ENCODE peak calls at places on chromosome X, in eight cellular contexts. C, M, W, R, L, N, B and D are unnamed samples.

GRCh38 chrX:19334945-19335626 is 8.6 kb upstream of the PDHA1 start:
- DNase-seq in L (no peak), B (no peak), M (no peak), R (peak), N (peak), W (no peak), C (no peak), D (no peak)

GRCh38 chrX:45472968-45473367 is 272.3 kb upstream of the DIPK2B start:
- DNase-seq in N (no peak), L (no peak), W (peak), M (no peak), C (no peak), B (no peak), R (peak), D (peak)

GRCh38 chrX:45006002-45006800 is 133.2 kb downstream of the KDM6A start:
- DNase-seq in N (no peak), M (no peak), R (peak), L (no peak), B (no peak), W (no peak), C (no peak), D (no peak)

GRCh38 chrX:12292996-12293765 is 154.9 kb downstream of the FRMPD4 start:
- DNase-seq in R (no peak), N (no peak), L (no peak), C (no peak), M (no peak), W (peak), B (no peak), D (no peak)

GRCh38 chrX:35291013-35291412 is 348.4 kb downstream of the FAM47B start:
- DNase-seq in B (no peak), N (no peak), M (no peak), W (no peak), L (no peak), R (no peak), C (no peak), D (no peak)

GRCh38 chrX:130801901-130802300 is 101.1 kb downstream of the ENOX2 start:
- DNase-seq in B (no peak), C (no peak), W (no peak), M (no peak), R (peak), N (no peak), L (no peak), D (no peak)

GRCh38 chrX:118272237-118272636 is 73.7 kb upstream of the WDR44 start:
- DNase-seq in L (no peak), W (no peak), R (peak), C (no peak), N (no peak), M (no peak), B (no peak), D (no peak)

GRCh38 chrX:149860445-149860844 is 20.5 kb upstream of the MAGEA8 start:
- DNase-seq in C (no peak), L (no peak), W (no peak), N (no peak), B (no peak), R (no peak), M (no peak), D (no peak)

GRCh38 chrX:33339219-33339618 is 127.9 kb upstream of the DMD start:
- DNase-seq in C (no peak), N (peak), M (no peak), L (no peak), W (no peak), R (peak), B (no peak), D (no peak)

GRCh38 chrX:30219372-30219771 is 4.0 kb downstream of the MAGEB2 start:
- DNase-seq in M (no peak), N (no peak), W (no peak), B (no peak), C (no peak), L (no peak), R (no peak), D (no peak)

GRCh38 chrX:113726898-113727297 is 857.0 kb upstream of the HTR2C start:
- DNase-seq in B (no peak), C (no peak), M (no peak), L (no peak), N (no peak), R (no peak), W (no peak), D (no peak)

GRCh38 chrX:55907968-55908607 is 190.5 kb downstream of the RRAGB start:
- DNase-seq in C (peak), R (peak), N (peak), L (peak), M (no peak), W (no peak), B (no peak), D (no peak)

GRCh38 chrX:118974088-118974907 is at the start of gene LONRF3:
- DNase-seq in L (peak), B (peak), W (no peak), C (peak), R (peak), N (peak), M (peak), D (no peak)

GRCh38 chrX:134377537-134377936 is 82.4 kb upstream of the HPRT1 start:
- DNase-seq in W (peak), M (no peak), B (no peak), L (peak), C (no peak), R (peak), N (peak), D (no peak)

GRCh38 chrX:155218777-155219176 is 2.5 kb downstream of the VBP1 start:
- DNase-seq in R (no peak), C (no peak), M (no peak), B (no peak), L (no peak), W (no peak), N (no peak), D (no peak)

GRCh38 chrX:19924285-19924684 is 36.9 kb upstream of the SH3KBP1 start:
- DNase-seq in N (no peak), L (no peak), B (no peak), W (no peak), M (no peak), C (no peak), R (peak), D (no peak)

GRCh38 chrX:39652336-39652735 is 445.4 kb downstream of the BCOR start:
- DNase-seq in C (no peak), L (no peak), M (no peak), B (no peak), W (no peak), N (peak), R (peak), D (no peak)

GRCh38 chrX:138723301-138723700 is 11.8 kb upstream of the FGF13 start:
- DNase-seq in L (no peak), W (no peak), M (no peak), C (no peak), R (no peak), B (no peak), N (no peak), D (no peak)

GRCh38 chrX:116801943-116802342 is 339.2 kb upstream of the CT83 start:
- DNase-seq in W (no peak), L (no peak), N (no peak), C (no peak), M (no peak), R (no peak), B (no peak), D (no peak)

GRCh38 chrX:9072281-9072680 is 38.4 kb upstream of the FAM9B start:
- DNase-seq in R (no peak), W (peak), C (no peak), M (no peak), L (no peak), N (no peak), B (no peak), D (peak)

GRCh38 chrX:150525061-150525919 is 43.1 kb upstream of the MTM1 start:
- DNase-seq in C (no peak), B (peak), W (no peak), N (no peak), L (no peak), M (no peak), R (no peak), D (no peak)

GRCh38 chrX:145464650-145465049 is 217.3 kb downstream of the SPANXN1 start:
- DNase-seq in L (no peak), B (no peak), N (peak), C (no peak), R (no peak), M (no peak), W (no peak), D (no peak)

GRCh38 chrX:1062351-1062750 is 150.1 kb downstream of the CRLF2 start:
- DNase-seq in M (no peak), L (no peak), C (no peak), R (no peak), N (no peak), W (no peak), B (no peak), D (no peak)

GRCh38 chrX:81120936-81121351 is 80.8 kb downstream of the HMGN5 start:
- DNase-seq in M (no peak), W (peak), B (no peak), N (peak), L (peak), R (peak), C (peak), D (no peak)

GRCh38 chrX:54496936-54497335 is 902 bp upstream of the FGD1 start:
- DNase-seq in C (no peak), N (no peak), L (no peak), W (no peak), M (no peak), R (no peak), B (no peak), D (no peak)

GRCh38 chrX:7638053-7638452 is 204.9 kb upstream of the VCX start:
- DNase-seq in R (no peak), N (no peak), M (no peak), C (no peak), L (no peak), W (no peak), B (no peak), D (no peak)

GRCh38 chrX:154019633-154020499 is at the start of gene IRAK1:
- DNase-seq in W (no peak), B (no peak), R (peak), M (no peak), L (peak), N (peak), C (peak), D (no peak)

GRCh38 chrX:130280901-130281300 is 12.2 kb upstream of the ZNF280C start:
- DNase-seq in N (no peak), M (no peak), L (no peak), R (no peak), B (no peak), C (no peak), W (no peak), D (no peak)

GRCh38 chrX:45143455-45143854 is 57.2 kb downstream of the DIPK2B start:
- DNase-seq in C (no peak), R (no peak), N (peak), W (no peak), M (no peak), L (no peak), B (no peak), D (no peak)

GRCh38 chrX:149572743-149573142 is 14.5 kb downstream of the MAGEA9B start:
- DNase-seq in M (no peak), N (no peak), R (no peak), L (no peak), W (no peak), C (no peak), B (no peak), D (no peak)